ENCODE peak calls at places on chromosomes 3 and 15, in ten cellular contexts. V is ELR; O is activated effector memory CD4-positive, alpha-beta T cell treated with Interleukin-2 at 50 U/mL for 16 hours; S is hippocampal formation; R is SJSA1; Z is D341Med; M is Calu3; L is AG09309; F is T-helper 9 cell; U is right atrium auricular region. X is an unnamed sample.

GRCh38 chr15:56098230-56098899 is 105.0 kb upstream of the NEDD4 start:
- DNase-seq in U (no peak), O (no peak), S (no peak), V (peak), L (no peak), F (no peak), M (no peak), R (no peak), Z (no peak), X (no peak)

GRCh38 chr3:183830187-183830586 is 4.8 kb upstream of the MAP6D1 start:
- DNase-seq in R (no peak), S (no peak), O (no peak), L (no peak), U (peak), Z (no peak), V (no peak), F (no peak), M (no peak), X (no peak)

GRCh38 chr3:81886081-81886480 is 124.6 kb upstream of the GBE1 start:
- DNase-seq in S (no peak), R (no peak), O (no peak), L (no peak), U (no peak), M (no peak), Z (no peak), F (no peak), V (peak), X (no peak)

GRCh38 chr3:15333099-15333956 is 942 bp upstream of the SH3BP5 start:
- DNase-seq in R (no peak), M (no peak), O (no peak), S (no peak), V (no peak), L (no peak), Z (no peak), F (no peak), U (no peak), X (no peak)

GRCh38 chr15:91202510-91202909 is 102.5 kb downstream of the SV2B start:
- DNase-seq in M (no peak), U (no peak), Z (no peak), R (no peak), F (no peak), L (no peak), O (no peak), S (no peak), V (no peak), X (no peak)

GRCh38 chr3:47370887-47371697 is 9.7 kb upstream of the PTPN23 start:
- DNase-seq in S (no peak), U (no peak), F (peak), V (peak), M (no peak), Z (peak), L (no peak), R (no peak), O (peak), X (no peak)

GRCh38 chr3:13879102-13879945 is 547 bp downstream of the WNT7A start:
- DNase-seq in S (no peak), V (no peak), M (peak), U (no peak), O (no peak), F (no peak), L (no peak), Z (peak), R (no peak), X (no peak)

GRCh38 chr3:112734718-112735350 is 93.9 kb upstream of the CCDC80 start:
- DNase-seq in S (peak), F (peak), Z (peak), M (peak), V (peak), U (peak), O (peak), L (no peak), R (peak), X (peak)

GRCh38 chr3:64163019-64163754 is 62.1 kb downstream of the PRICKLE2 start:
- DNase-seq in Z (peak), L (no peak), M (no peak), F (no peak), O (no peak), U (no peak), R (no peak), S (no peak), V (peak), X (no peak)

GRCh38 chr3:15154326-15154725 is 51.7 kb upstream of the CAPN7 start:
- DNase-seq in S (no peak), V (no peak), M (no peak), U (no peak), O (no peak), L (no peak), R (no peak), F (no peak), Z (no peak), X (no peak)

GRCh38 chr3:142623209-142623608 is 27.0 kb downstream of the PLS1 start:
- DNase-seq in Z (no peak), S (no peak), V (no peak), F (no peak), O (no peak), R (no peak), U (no peak), M (no peak), L (no peak), X (no peak)

GRCh38 chr15:48298914-48299313 is 32.3 kb upstream of the DUT start:
- DNase-seq in L (no peak), V (no peak), M (no peak), U (no peak), R (no peak), O (no peak), F (no peak), Z (no peak), S (no peak), X (no peak)

X was measured in H54.